ENCODE peak calls at places on chromosomes 1 and 21, in five cellular contexts. B, E, K, A and D are unnamed samples.

GRCh38 chr1:50271968-50272578 is 151.2 kb downstream of the DMRTA2 start:
- DNase-seq in E (no peak), K (peak; percentile 22), A (peak; percentile 48), B (no peak), D (no peak)

GRCh38 chr1:201084171-201084766 is 28.0 kb downstream of the CACNA1S start:
- DNase-seq in A (peak; percentile 85), K (peak; percentile 46), E (no peak), B (no peak), D (no peak)

GRCh38 chr1:220879509-220880366 is 495 bp downstream of the HLX start:
- DNase-seq in K (peak; percentile 15), E (no peak), A (no peak), B (peak; percentile 34), D (no peak)

GRCh38 chr1:108715932-108716331 is 3.2 kb downstream of the FNDC7 start:
- DNase-seq in K (no peak), B (no peak), A (no peak), E (no peak), D (no peak)

GRCh38 chr1:41006942-41007865 is 14.3 kb downstream of the SLFNL1 start:
- DNase-seq in B (peak; percentile 14), A (no peak), K (no peak), E (no peak), D (no peak)

GRCh38 chr1:100713636-100714035 is 5.9 kb upstream of the VCAM1 start:
- DNase-seq in E (no peak), K (no peak), A (no peak), B (peak; percentile 74), D (no peak)

GRCh38 chr1:8660455-8660854 is 157.0 kb downstream of the RERE start:
- DNase-seq in B (peak; percentile 98), K (no peak), A (no peak), E (no peak), D (no peak)

GRCh38 chr1:33276573-33277298 is 20.4 kb downstream of the ZNF362 start:
- DNase-seq in A (no peak), B (no peak), E (no peak), K (no peak), D (no peak)

GRCh38 chr1:220892086-220892376 is 12.8 kb downstream of the HLX start:
- DNase-seq in K (no peak), A (no peak), B (no peak), E (no peak), D (no peak)

GRCh38 chr1:83929184-83929583 is 69.7 kb downstream of the TTLL7 start:
- DNase-seq in A (no peak), E (no peak), B (peak; percentile 51), K (no peak), D (no peak)

GRCh38 chr1:110556471-110556807 is 37.5 kb upstream of the KCNA10 start:
- DNase-seq in A (no peak), K (no peak), B (no peak), E (no peak), D (no peak)

GRCh38 chr1:166924829-166925541 is 48.9 kb upstream of the TADA1 start:
- DNase-seq in E (no peak), B (no peak), A (no peak), K (no peak), D (no peak)

GRCh38 chr1:21344750-21345443 is 54.6 kb upstream of the ECE1 start:
- DNase-seq in K (no peak), B (no peak), E (no peak), A (no peak), D (no peak)

GRCh38 chr1:185789846-185790735 is 55.9 kb downstream of the HMCN1 start:
- DNase-seq in K (no peak), B (no peak), E (no peak), A (no peak), D (no peak)

GRCh38 chr1:7303554-7304347 is 467.3 kb upstream of the VAMP3 start:
- DNase-seq in B (no peak), A (no peak), K (no peak), E (no peak), D (no peak)

GRCh38 chr1:177858222-177858894 is 111.5 kb downstream of the SEC16B start:
- DNase-seq in E (no peak), A (peak; percentile 15), B (peak; percentile 19), K (peak; percentile 86), D (no peak)

GRCh38 chr1:1164701-1165451 is 8.8 kb upstream of the TTLL10 start:
- DNase-seq in B (no peak), A (no peak), K (no peak), E (no peak), D (no peak)

GRCh38 chr1:3999941-4000735 is 100.1 kb upstream of the C1orf174 start:
- DNase-seq in B (no peak), A (no peak), K (no peak), E (no peak), D (no peak)

GRCh38 chr1:210259496-210259895 is 26.9 kb downstream of the SERTAD4 start:
- DNase-seq in K (no peak), B (peak; percentile 30), E (no peak), A (no peak), D (no peak)

GRCh38 chr1:118788372-118788955 is 199.7 kb downstream of the TBX15 start:
- DNase-seq in E (no peak), A (no peak), K (peak; percentile 78), B (peak; percentile 56), D (no peak)

GRCh38 chr1:155389831-155390230 is 69.1 kb downstream of the RUSC1 start:
- DNase-seq in A (no peak), E (no peak), K (no peak), B (peak; percentile 29), D (no peak)

GRCh38 chr1:94726981-94727685 is 93.0 kb upstream of the SLC44A3 start:
- DNase-seq in A (no peak), K (no peak), E (no peak), B (no peak), D (no peak)

GRCh38 chr21:45537111-45537745 is 5.0 kb downstream of the SLC19A1 start:
- DNase-seq in E (no peak), A (no peak), K (no peak), B (no peak), D (no peak)

GRCh38 chr1:23577056-23577985 is 18.0 kb upstream of the ID3 start:
- DNase-seq in A (no peak), E (no peak), B (peak; percentile 96), K (no peak), D (no peak)

GRCh38 chr21:38470762-38471161 is 27.5 kb downstream of the ERG start:
- DNase-seq in A (no peak), E (no peak), K (no peak), B (no peak), D (no peak)

GRCh38 chr21:42850866-42851391 is 28.4 kb downstream of the WDR4 start:
- DNase-seq in A (no peak), K (no peak), E (no peak), B (no peak), D (no peak)

GRCh38 chr1:78833491-78833890 is 173.0 kb downstream of the ADGRL4 start:
- DNase-seq in K (no peak), E (no peak), B (peak; percentile 94), A (no peak), D (no peak)

GRCh38 chr21:46626536-46627302 is 8.8 kb upstream of the PRMT2 start:
- DNase-seq in E (peak; percentile 20), B (no peak), A (no peak), K (no peak), D (no peak)

GRCh38 chr1:59718064-59718988 is 96.4 kb upstream of the HOOK1 start:
- DNase-seq in A (no peak), K (no peak), B (peak; percentile 60), E (no peak), D (no peak)

GRCh38 chr1:109783436-109783835 is 19.7 kb upstream of the EPS8L3 start:
- DNase-seq in K (no peak), E (no peak), A (no peak), B (peak; percentile 79), D (no peak)

GRCh38 chr1:222815367-222815765 is 527 bp downstream of the DISP1 start:
- DNase-seq in B (no peak), E (no peak), K (no peak), A (no peak), D (peak; percentile 18)

GRCh38 chr1:176831150-176831549 is 333.4 kb downstream of the ASTN1 start:
- DNase-seq in A (no peak), E (no peak), B (no peak), K (no peak), D (no peak)

GRCh38 chr1:39405358-39405757 is 86.1 kb upstream of the BMP8A start:
- DNase-seq in A (no peak), E (no peak), B (no peak), K (no peak), D (no peak)

GRCh38 chr1:245855846-245856730 is 651.0 kb downstream of the SMYD3 start:
- DNase-seq in A (no peak), B (no peak), E (no peak), K (no peak), D (no peak)

GRCh38 chr1:5938068-5938740 is 54.0 kb downstream of the NPHP4 start:
- DNase-seq in A (no peak), K (no peak), B (peak; percentile 86), E (no peak), D (no peak)

GRCh38 chr1:60947367-60947766 is 135.0 kb upstream of the NFIA start:
- DNase-seq in E (no peak), A (no peak), K (no peak), B (no peak), D (no peak)

GRCh38 chr1:216553766-216554165 is 130.5 kb upstream of the USH2A start:
- DNase-seq in A (no peak), K (no peak), E (no peak), B (no peak), D (no peak)

GRCh38 chr1:14826172-14826636 is 227.7 kb downstream of the KAZN start:
- DNase-seq in E (no peak), K (no peak), A (no peak), B (no peak), D (no peak)